ENCODE peak calls at places on chromosome 7, in eight cellular contexts. L is left ventricle myocardium superior, O is cardiac fibroblast, A is NCI-H1092, Y is non-pigmented ciliary epithelial cell, W is psoas muscle, C is H7, G is PC-3. Z is an unnamed sample.

GRCh38 chr7:30661926-30662325 is 20.3 kb downstream of the CRHR2 start:
- DNase-seq in O (no peak), L (no peak), W (no peak), Y (no peak), C (no peak), A (no peak), G (no peak), Z (no peak)

GRCh38 chr7:11702938-11703337 is 129.1 kb downstream of the THSD7A start:
- DNase-seq in L (no peak), Y (no peak), O (no peak), W (no peak), G (no peak), C (no peak), A (no peak), Z (no peak)

GRCh38 chr7:16926283-16926682 is 44.5 kb upstream of the AGR3 start:
- DNase-seq in A (no peak), Y (no peak), O (peak; percentile 71), W (no peak), L (no peak), C (no peak), G (peak; percentile 78), Z (peak; percentile 69)

GRCh38 chr7:47253650-47254080 is 328.2 kb downstream of the TNS3 start:
- DNase-seq in A (peak; percentile 30), O (peak; percentile 61), Y (peak; percentile 19), L (peak; percentile 64), C (no peak), G (peak; percentile 41), W (peak; percentile 55), Z (peak; percentile 64)

GRCh38 chr7:156640949-156641485 is 443 bp downstream of the RNF32 start:
- DNase-seq in W (peak; percentile 28), Y (no peak), G (peak; percentile 47), A (peak; percentile 28), C (no peak), O (peak; percentile 59), L (no peak), Z (peak; percentile 40)

GRCh38 chr7:90594791-90595317 is 1.3 kb upstream of the CDK14 start:
- DNase-seq in L (peak; percentile 36), O (peak; percentile 98), C (peak; percentile 59), Y (peak; percentile 71), A (peak; percentile 27), W (peak; percentile 13), G (peak; percentile 90), Z (peak; percentile 92)

GRCh38 chr7:44576228-44576627 is 2.5 kb upstream of the DDX56 start:
- DNase-seq in A (no peak), C (no peak), W (no peak), L (no peak), Y (no peak), O (no peak), G (no peak), Z (no peak)

GRCh38 chr7:134458341-134458805 is 527 bp downstream of the AKR1B1 start:
- DNase-seq in Y (no peak), A (peak; percentile 45), O (peak; percentile 45), W (peak; percentile 62), G (no peak), L (peak; percentile 64), C (peak; percentile 86), Z (peak; percentile 60)

GRCh38 chr7:125934539-125934938 is 1004.9 kb upstream of the POT1 start:
- DNase-seq in C (no peak), A (no peak), G (peak; percentile 34), O (no peak), L (no peak), W (no peak), Y (no peak), Z (no peak)

GRCh38 chr7:138338361-138338760 is 121.7 kb upstream of the TRIM24 start:
- DNase-seq in G (peak; percentile 61), O (peak; percentile 94), L (peak; percentile 65), Y (no peak), A (peak; percentile 59), W (peak; percentile 56), C (no peak), Z (peak; percentile 89)

GRCh38 chr7:100444311-100445278 is 8.3 kb upstream of the PPP1R35 start:
- DNase-seq in L (no peak), G (no peak), C (peak; percentile 44), Y (no peak), O (peak; percentile 92), A (no peak), W (no peak), Z (peak; percentile 98)

GRCh38 chr7:98745722-98746318 is 124.0 kb downstream of the TMEM130 start:
- DNase-seq in A (peak; percentile 71), O (peak; percentile 57), L (peak; percentile 83), C (peak; percentile 81), W (peak; percentile 44), Y (peak; percentile 6), G (peak; percentile 81), Z (peak; percentile 80)

GRCh38 chr7:77537595-77538185 is 595 bp downstream of the PTPN12 start:
- DNase-seq in L (peak; percentile 61), W (no peak), Y (no peak), C (peak; percentile 66), O (no peak), G (peak; percentile 29), A (peak; percentile 63), Z (peak; percentile 70)

GRCh38 chr7:41573881-41574280 is 129.0 kb downstream of the INHBA start:
- DNase-seq in O (no peak), W (no peak), A (no peak), G (peak; percentile 30), L (no peak), Y (no peak), C (no peak), Z (peak; percentile 86)

GRCh38 chr7:44294325-44295069 is 30.9 kb downstream of the CAMK2B start:
- DNase-seq in G (no peak), C (no peak), O (no peak), Y (no peak), L (no peak), W (no peak), A (no peak), Z (no peak)